ENCODE peak calls at places on chromosomes 4 and X, in six cellular contexts. T is Caco-2, J is HepG2, U is mammary epithelial cell, B is pancreas, X is lung. C is an unnamed sample.
A peak's percentile ranks its signal among the peaks of the same experiment; 100 is the strongest.

GRCh38 chr4:112975567-112976355 is 73.7 kb upstream of the ANK2 start:
- DNase-seq in T (no peak), J (no peak), U (no peak), B (no peak), X (no peak), C (no peak)

GRCh38 chr4:168541608-168541953 is 44.7 kb downstream of the PALLD start:
- DNase-seq in T (no peak), J (no peak), U (peak; percentile 78), B (no peak), X (no peak), C (no peak)

GRCh38 chr4:186191266-186192067 is at the start of gene CYP4V2:
- DNase-seq in T (peak; percentile 74), J (peak; percentile 60), U (peak; percentile 75), B (peak; percentile 90), X (peak; percentile 80), C (no peak)

GRCh38 chr4:129336457-129336856 is 240.5 kb downstream of the C4orf33 start:
- DNase-seq in T (no peak), J (no peak), U (no peak), B (no peak), X (no peak), C (no peak)

GRCh38 chrX:138945219-138945618 is 233.7 kb upstream of the FGF13 start:
- DNase-seq in T (no peak), J (no peak), U (peak; percentile 51), B (no peak), X (no peak), C (no peak)

GRCh38 chr4:73944061-73944875 is 37.6 kb downstream of the PF4 start:
- DNase-seq in T (no peak), J (no peak), U (peak; percentile 18), B (peak; percentile 56), X (peak; percentile 35), C (no peak)

GRCh38 chrX:48569958-48570357 is 4.3 kb upstream of the RBM3 start:
- DNase-seq in T (no peak), J (no peak), U (peak; percentile 36), B (no peak), X (no peak), C (no peak)

GRCh38 chrX:70172226-70172625 is 5.1 kb upstream of the DGAT2L6 start:
- DNase-seq in T (no peak), J (no peak), U (no peak), B (no peak), X (no peak), C (no peak)

GRCh38 chrX:125786306-125786705 is 379.8 kb downstream of the DCAF12L2 start:
- DNase-seq in T (no peak), J (no peak), U (no peak), B (no peak), X (no peak), C (no peak)

GRCh38 chr4:170008376-170008775 is 17.8 kb downstream of the MFAP3L start:
- DNase-seq in T (no peak), J (no peak), U (peak; percentile 8), B (no peak), X (no peak), C (no peak)

GRCh38 chrX:149829751-149830191 is 48.0 kb downstream of the MAGEA9 start:
- DNase-seq in T (no peak), J (no peak), U (peak; percentile 88), B (no peak), X (no peak), C (no peak)

GRCh38 chrX:69150294-69150960 is 14.8 kb downstream of the PJA1 start:
- DNase-seq in T (no peak), J (peak; percentile 30), U (peak; percentile 79), B (no peak), X (no peak), C (no peak)

GRCh38 chrX:37314526-37314925 is 34.6 kb upstream of the PRRG1 start:
- DNase-seq in T (no peak), J (no peak), U (peak; percentile 9), B (no peak), X (no peak), C (no peak)

GRCh38 chrX:41541381-41541780 is 94.2 kb downstream of the NYX start:
- DNase-seq in T (no peak), J (no peak), U (no peak), B (no peak), X (no peak), C (no peak)

GRCh38 chr4:175469519-175469918 is 342.5 kb downstream of the GPM6A start:
- DNase-seq in T (no peak), J (no peak), U (peak; percentile 12), B (no peak), X (no peak), C (no peak)

GRCh38 chr4:168773388-168774195 is 236.5 kb downstream of the CBR4 start:
- DNase-seq in T (no peak), J (no peak), U (no peak), B (no peak), X (no peak), C (no peak)

GRCh38 chr4:6445403-6446129 is 26.8 kb downstream of the PPP2R2C start:
- DNase-seq in T (no peak), J (no peak), U (no peak), B (no peak), X (no peak), C (no peak)

GRCh38 chrX:118698516-118699247 is 28.7 kb upstream of the IL13RA1 start:
- DNase-seq in T (no peak), J (no peak), U (peak; percentile 39), B (no peak), X (no peak), C (no peak)

GRCh38 chr4:5804656-5805055 is 88.2 kb downstream of the CRMP1 start:
- DNase-seq in T (no peak), J (no peak), U (no peak), B (no peak), X (no peak), C (no peak)

GRCh38 chrX:40169193-40170086 is 71.7 kb upstream of the BCOR start:
- DNase-seq in T (peak; percentile 68), J (peak; percentile 70), U (no peak), B (peak; percentile 42), X (no peak), C (no peak)

GRCh38 chr4:113162089-113162488 is 112.6 kb downstream of the ANK2 start:
- DNase-seq in T (no peak), J (no peak), U (peak; percentile 43), B (no peak), X (no peak), C (no peak)

GRCh38 chrX:38880460-38880859 is 79.2 kb downstream of the MID1IP1 start:
- DNase-seq in T (no peak), J (peak; percentile 2), U (no peak), B (no peak), X (no peak), C (no peak)

GRCh38 chr4:130639871-130640270 is 1543.9 kb downstream of the C4orf33 start:
- DNase-seq in T (no peak), J (no peak), U (no peak), B (no peak), X (no peak), C (no peak)

GRCh38 chr4:155060419-155060818 is 148.0 kb upstream of the NPY2R start:
- DNase-seq in T (no peak), J (no peak), U (no peak), B (no peak), X (no peak), C (no peak)

GRCh38 chrX:131837325-131837724 is 185.8 kb upstream of the STK26 start:
- DNase-seq in T (no peak), J (no peak), U (no peak), B (no peak), X (no peak), C (no peak)

GRCh38 chrX:110667706-110668105 is 127.9 kb downstream of the CHRDL1 start:
- DNase-seq in T (peak; percentile 1), J (no peak), U (no peak), B (no peak), X (no peak), C (no peak)

GRCh38 chr4:8742546-8742945 is 129.1 kb downstream of the HMX1 start:
- DNase-seq in T (no peak), J (no peak), U (no peak), B (no peak), X (no peak), C (no peak)

DNA sequence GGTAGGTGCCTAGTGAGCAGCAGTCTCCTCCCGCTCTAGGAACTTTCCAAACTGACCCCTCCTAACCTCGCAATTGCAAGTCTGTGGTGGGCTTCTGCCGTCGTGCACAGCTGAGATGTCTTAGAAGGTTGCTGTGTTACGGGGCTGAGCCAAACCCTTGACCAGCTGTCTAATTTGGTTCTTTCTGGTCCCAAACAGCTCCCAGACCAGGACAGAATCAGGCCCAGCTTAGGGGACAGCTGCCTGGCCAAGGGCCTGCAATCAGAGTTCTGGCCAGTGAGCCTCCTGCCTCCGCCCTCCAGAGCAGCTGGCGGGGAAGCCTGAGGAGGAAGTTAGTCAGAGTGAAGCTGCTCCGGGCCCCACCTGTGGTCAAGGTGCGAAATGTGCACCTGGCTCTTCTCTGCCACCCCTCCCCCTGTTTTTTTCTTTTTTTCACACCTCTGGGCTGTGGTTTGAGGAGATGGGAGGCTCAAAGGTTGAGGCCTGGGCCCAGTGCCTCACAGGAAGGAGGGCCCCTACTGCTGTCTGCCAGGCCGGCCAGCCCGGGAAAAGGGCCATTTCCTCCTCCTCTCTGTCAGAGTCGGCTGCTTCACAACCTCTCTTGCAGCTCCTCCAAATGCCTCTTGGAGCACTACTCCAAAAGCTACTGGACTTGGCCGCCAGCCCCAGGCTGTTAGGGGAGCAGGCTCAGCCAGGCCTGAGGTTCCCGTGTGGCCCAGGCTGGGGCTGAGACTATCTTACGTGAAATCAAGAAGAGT is 4.2 kb upstream of the CXCR3 start:
- DNase-seq in T (peak; percentile 33), J (peak; percentile 58), U (peak; percentile 65), B (peak; percentile 84), X (peak; percentile 82), C (no peak)
- TF ChIP-seq CTCF in T (no peak), J (peak; percentile 31), U (no peak), B (no peak), X (no peak), C (no peak)

GRCh38 chrX:71199252-71199651 is 23.8 kb upstream of the GJB1 start:
- DNase-seq in T (no peak), J (no peak), U (no peak), B (no peak), X (no peak), C (no peak)

GRCh38 chrX:71195959-71196727 is 26.9 kb upstream of the GJB1 start:
- DNase-seq in T (no peak), J (no peak), U (no peak), B (no peak), X (no peak), C (no peak)

GRCh38 chrX:71198066-71198465 is 25.0 kb upstream of the GJB1 start:
- DNase-seq in T (no peak), J (no peak), U (no peak), B (no peak), X (no peak), C (no peak)
- H3K4me3 ChIP-seq in T (no peak overlapping the region), J (no peak overlapping the region), U (no peak overlapping the region), B (no peak overlapping the region), X (no peak overlapping the region), C (no peak overlapping the region)

DNA sequence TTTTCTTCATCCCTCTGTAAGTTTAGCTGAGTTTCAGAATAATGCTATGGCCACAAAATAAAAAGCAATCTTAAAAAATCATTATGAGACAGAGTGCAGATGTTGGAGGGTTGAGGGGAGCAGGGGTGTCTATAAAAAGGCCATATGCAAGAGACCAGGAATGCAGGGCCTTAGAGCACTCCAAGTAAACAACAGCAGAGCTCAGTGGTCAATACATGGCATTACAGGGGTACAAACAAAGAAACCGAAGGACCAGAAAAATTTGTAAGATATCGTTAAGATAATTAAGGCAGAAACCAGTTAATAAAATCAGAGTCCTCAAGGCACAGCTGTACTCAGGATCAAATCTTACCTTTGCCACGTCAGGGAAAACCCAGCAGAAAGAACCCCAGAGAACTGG is 28.4 kb upstream of the NDST3 start:
- DNase-seq in T (no peak), J (no peak), U (no peak), B (no peak), X (no peak), C (no peak)
- TF ChIP-seq CTCF in T (no peak), J (no peak), U (no peak), B (no peak), X (no peak), C (no peak)

GRCh38 chr4:88696620-88697019 is 1.0 kb downstream of the NAP1L5 start:
- DNase-seq in T (no peak), J (no peak), U (no peak), B (no peak), X (no peak), C (no peak)
- H3K4me3 ChIP-seq in T (no peak overlapping the region), J (peak overlapping the region; percentile 46), U (peak overlapping the region; percentile 62), B (peak overlapping the region; percentile 49), X (no peak overlapping the region), C (peak overlapping the region; percentile 63)

C was measured in HFF-Myc.